ENCODE peak calls at places on chromosome 21, in ten cellular contexts. C, T, H, Y, A, E, M, X, Q and J are unnamed samples. For H3K4me1, the result is how much of the 10 kb centered on the place peaks cover.

GRCh38 chr21:38780879-38781278 is 24.9 kb upstream of the ETS2 start:
- DNase-seq in C (no peak), T (no peak), H (no peak), Y (no peak), A (no peak), E (no peak), M (no peak), X (no peak), Q (no peak), J (no peak)

GRCh38 chr21:46229133-46229922 is 754 bp upstream of the LSS start:
- DNase-seq in C (no peak), T (no peak), H (no peak), Y (no peak), A (no peak), E (peak), M (peak), X (no peak), Q (no peak), J (no peak)

GRCh38 chr21:26795398-26795790 is 49.8 kb downstream of the ADAMTS1 start:
- DNase-seq in C (no peak), T (no peak), H (no peak), Y (no peak), A (no peak), E (no peak), M (no peak), X (no peak), Q (no peak), J (no peak)

GRCh38 chr21:46048926-46049889 is 48.7 kb upstream of the COL6A2 start:
- DNase-seq in C (peak), T (no peak), H (peak), Y (no peak), A (peak), E (peak), M (no peak), X (peak), Q (peak), J (peak)

GRCh38 chr21:46099476-46099875 is 1.6 kb downstream of the COL6A2 start:
- DNase-seq in C (peak), T (peak), H (no peak), Y (peak), A (peak), E (peak), M (no peak), X (no peak), Q (peak), J (peak)

GRCh38 chr21:36135391-36136094 is 664 bp downstream of the CBR3 start:
- DNase-seq in C (peak), T (peak), H (peak), Y (peak), A (peak), E (peak), M (peak), X (peak), Q (peak), J (peak)

GRCh38 chr21:17472167-17472566 is 40.7 kb upstream of the CXADR start:
- DNase-seq in C (no peak), T (no peak), H (no peak), Y (no peak), A (no peak), E (no peak), M (no peak), X (no peak), Q (no peak), J (no peak)

GRCh38 chr21:20997633-20998455 is at the start of gene NCAM2:
- DNase-seq in C (peak), T (peak), H (peak), Y (peak), A (peak), E (peak), M (peak), X (peak), Q (peak), J (peak)

GRCh38 chr21:35940074-35940927 is 120.0 kb downstream of the SETD4 start:
- DNase-seq in C (peak), T (peak), H (peak), Y (no peak), A (peak), E (no peak), M (peak), X (peak), Q (peak), J (peak)

GRCh38 chr21:19322360-19322759 is 918.8 kb upstream of the TMPRSS15 start:
- DNase-seq in C (no peak), T (no peak), H (no peak), Y (no peak), A (no peak), E (no peak), M (no peak), X (no peak), Q (no peak), J (no peak)

DNA sequence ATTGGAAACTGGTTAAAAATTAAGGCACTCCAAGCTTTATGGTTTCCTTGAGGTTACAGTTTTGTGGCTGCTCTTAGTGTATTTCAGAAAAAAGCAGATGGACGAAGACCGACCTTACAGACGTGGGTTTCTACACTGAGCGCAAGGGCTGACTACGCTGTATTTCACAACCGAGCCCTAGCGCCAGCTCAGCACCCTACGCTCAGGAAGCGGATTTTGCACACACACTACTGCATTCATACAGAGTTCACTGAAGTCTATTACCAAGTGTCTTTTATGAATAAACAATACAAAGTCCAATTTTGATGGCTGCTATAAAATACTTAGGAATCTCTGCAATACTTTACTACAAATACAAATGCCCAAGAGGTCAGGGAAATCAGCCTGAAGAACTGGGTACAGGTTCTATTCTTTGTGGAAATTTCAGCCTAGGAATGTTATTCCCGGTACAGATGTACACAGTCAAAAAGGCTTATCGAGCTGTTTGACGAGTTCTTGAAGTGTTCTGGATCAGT is 23.8 kb downstream of the PTTG1IP start:
- DNase-seq in C (no peak), T (no peak), H (no peak), Y (peak), A (no peak), E (no peak), M (no peak), X (no peak), Q (peak), J (peak)
- H3K4me1 ChIP-seq in C (under half), T (under half), H (under half), Y (under half), A (under half), E (under half), M (under half), X (under half), Q (half or more), J (under half)

GRCh38 chr21:15592271-15592860 is 137.4 kb upstream of the USP25 start:
- DNase-seq in C (no peak), T (peak), H (peak), Y (no peak), A (no peak), E (no peak), M (no peak), X (peak), Q (no peak), J (no peak)
- TF ChIP-seq CTCF in C (peak), T (peak), H (peak), Y (peak), A (peak), E (peak), M (peak), X (peak), Q (peak), J (no peak)

GRCh38 chr21:42562258-42562657 is 48.6 kb downstream of the SLC37A1 start:
- DNase-seq in C (no peak), T (no peak), H (no peak), Y (peak), A (no peak), E (no peak), M (no peak), X (no peak), Q (peak), J (peak)
- H3K4me1 ChIP-seq in C (under half), T (under half), H (under half), Y (under half), A (under half), E (under half), M (under half), X (under half), Q (under half), J (under half)

DNA sequence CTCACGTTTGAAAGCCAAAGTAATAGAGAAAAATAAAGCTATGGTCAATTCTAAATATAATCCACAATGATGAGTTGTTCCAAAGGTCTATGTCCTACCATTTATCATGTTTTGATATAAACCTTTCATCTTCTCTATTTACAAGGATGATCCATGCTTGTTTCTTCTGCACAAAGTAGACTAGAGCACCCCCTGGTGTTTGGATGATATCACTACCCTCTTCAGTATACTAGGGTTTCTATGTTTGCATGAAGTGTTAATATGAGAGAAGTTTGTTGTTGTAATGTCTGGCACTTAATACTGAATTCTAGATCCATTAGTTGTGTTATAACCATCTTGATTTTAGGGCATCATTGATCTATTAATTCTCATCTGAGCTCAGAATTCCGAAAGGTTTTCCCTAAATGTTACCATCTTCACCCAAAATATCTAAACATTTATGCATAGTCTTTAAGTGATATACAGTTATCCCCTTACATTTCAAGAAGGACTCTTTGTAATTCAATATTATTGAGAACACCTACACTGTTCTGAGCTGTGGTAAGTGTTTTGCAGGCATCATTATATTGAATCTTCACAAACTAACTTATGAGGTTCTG is 21.1 kb downstream of the CLDN8 start:
- DNase-seq in C (no peak), T (peak), H (no peak), Y (no peak), A (no peak), E (no peak), M (peak), X (peak), Q (no peak), J (no peak)
- TF ChIP-seq CTCF in C (peak), T (peak), H (peak), Y (peak), A (peak), E (peak), M (peak), X (peak), Q (peak), J (peak)

GRCh38 chr21:32426592-32427051 is 14.1 kb downstream of the EVA1C start:
- DNase-seq in C (no peak), T (no peak), H (peak), Y (peak), A (no peak), E (no peak), M (no peak), X (no peak), Q (no peak), J (no peak)
- H3K4me1 ChIP-seq in C (under half), T (under half), H (under half), Y (under half), A (under half), E (under half), M (under half), X (under half), Q (under half), J (under half)